ENCODE peak calls at places on chromosomes 6 and 20, in four cellular contexts. Y is IMR-90; N is heart left ventricle; D is CD8-positive, alpha-beta T cell. S is an unnamed sample.

GRCh38 chr6:90217621-90218496 is 78.8 kb downstream of the BACH2 start:
- DNase-seq in Y (no peak), N (no peak), D (no peak), S (no peak)

GRCh38 chr6:2396856-2397640 is 151.6 kb upstream of the GMDS start:
- DNase-seq in Y (peak; percentile 85), N (peak; percentile 50), D (no peak), S (peak; percentile 73)

GRCh38 chr6:159494633-159495023 is 198.4 kb downstream of the SOD2 start:
- DNase-seq in Y (no peak), N (peak; percentile 40), D (no peak), S (no peak)

GRCh38 chr6:142009647-142010046 is 123.1 kb upstream of the GJE1 start:
- DNase-seq in Y (peak; percentile 72), N (no peak), D (no peak), S (peak; percentile 54)

GRCh38 chr6:129565331-129565730 is 144.6 kb downstream of the ARHGAP18 start:
- DNase-seq in Y (no peak), N (no peak), D (no peak), S (no peak)

GRCh38 chr20:51639206-51639832 is 96.8 kb upstream of the NFATC2 start:
- DNase-seq in Y (peak; percentile 70), N (peak; percentile 52), D (peak; percentile 27), S (peak; percentile 49)

GRCh38 chr6:139361211-139361610 is 13.2 kb downstream of the CITED2 start:
- DNase-seq in Y (no peak), N (no peak), D (no peak), S (no peak)

GRCh38 chr6:147166360-147166944 is 37.8 kb upstream of the STXBP5 start:
- DNase-seq in Y (peak; percentile 18), N (no peak), D (no peak), S (no peak)

GRCh38 chr6:157019733-157020132 is 242.6 kb downstream of the ARID1B start:
- DNase-seq in Y (peak; percentile 26), N (no peak), D (no peak), S (peak; percentile 25)

GRCh38 chr6:157017022-157017421 is 239.8 kb downstream of the ARID1B start:
- DNase-seq in Y (no peak), N (no peak), D (no peak), S (no peak)

GRCh38 chr6:157017861-157018260 is 240.7 kb downstream of the ARID1B start:
- DNase-seq in Y (peak; percentile 15), N (no peak), D (no peak), S (no peak)

GRCh38 chr6:157020398-157021266 is 243.5 kb downstream of the ARID1B start:
- DNase-seq in Y (peak; percentile 67), N (peak; percentile 67), D (peak; percentile 32), S (peak; percentile 63)

DNA sequence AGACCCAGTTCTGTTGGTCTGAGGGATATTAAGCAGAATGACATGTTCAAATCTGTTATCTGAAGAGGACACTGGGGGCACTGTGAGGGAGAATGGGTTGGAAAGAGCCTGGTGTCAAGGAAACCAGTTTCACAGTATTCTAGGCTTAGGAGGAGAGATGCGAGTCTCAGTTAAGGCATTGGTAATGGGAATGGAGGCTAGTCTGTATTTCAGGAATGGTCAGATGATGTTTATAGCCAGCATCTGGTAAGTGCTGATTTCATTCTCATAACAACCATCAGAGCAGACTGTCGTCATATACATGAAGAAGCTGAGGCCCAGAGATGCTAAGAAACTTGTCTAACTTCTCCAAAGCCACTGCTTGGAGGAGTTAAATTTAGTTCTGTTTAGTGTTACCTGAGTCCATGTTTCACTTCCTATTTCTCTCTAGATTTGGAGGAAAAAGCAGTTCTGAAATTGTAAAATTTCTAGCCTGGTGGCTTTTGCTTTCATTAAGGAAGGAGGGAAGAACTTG is 242.0 kb downstream of the ARID1B start:
- DNase-seq in Y (peak; percentile 55), N (no peak), D (no peak), S (peak; percentile 22)
- TF ChIP-seq CTCF in Y (no peak), N (no peak), D (no peak), S (no peak)

DNA sequence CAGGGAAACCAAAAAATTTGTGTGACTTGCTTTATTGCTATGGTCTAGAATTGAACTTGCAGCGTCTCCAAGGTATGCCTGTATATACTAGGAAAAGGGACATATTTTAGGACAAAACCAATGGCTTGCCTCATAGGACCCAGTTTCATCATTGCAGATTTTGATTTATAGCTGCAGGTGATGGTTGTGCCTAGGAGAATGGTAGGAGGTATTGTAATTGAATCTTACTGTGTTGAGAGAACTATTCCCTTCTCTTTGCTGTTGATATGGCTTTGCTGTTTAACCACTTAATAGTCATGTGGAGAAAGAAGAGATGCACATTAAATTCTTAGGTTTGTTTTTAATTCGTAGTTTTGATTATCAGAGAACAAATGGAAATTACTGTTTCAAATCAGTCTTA is 16.4 kb downstream of the DSTN start:
- DNase-seq in Y (no peak), N (no peak), D (no peak), S (no peak)
- H3K4me3 ChIP-seq in Y (no peak overlapping the region), N (no peak overlapping the region), D (no peak overlapping the region), S (no peak overlapping the region)

GRCh38 chr20:52962183-52962582 is 10.0 kb upstream of the TSHZ2 start:
- DNase-seq in Y (no peak), N (no peak), D (no peak), S (no peak)

GRCh38 chr20:52958206-52958605 is 14.0 kb upstream of the TSHZ2 start:
- DNase-seq in Y (no peak), N (no peak), D (no peak), S (no peak)

GRCh38 chr20:52954849-52955248 is 17.3 kb upstream of the TSHZ2 start:
- DNase-seq in Y (no peak), N (no peak), D (no peak), S (no peak)

GRCh38 chr20:52959125-52959524 is 13.0 kb upstream of the TSHZ2 start:
- DNase-seq in Y (no peak), N (no peak), D (no peak), S (no peak)
- TF ChIP-seq CTCF in Y (no peak), N (no peak), D (no peak), S (no peak)

DNA sequence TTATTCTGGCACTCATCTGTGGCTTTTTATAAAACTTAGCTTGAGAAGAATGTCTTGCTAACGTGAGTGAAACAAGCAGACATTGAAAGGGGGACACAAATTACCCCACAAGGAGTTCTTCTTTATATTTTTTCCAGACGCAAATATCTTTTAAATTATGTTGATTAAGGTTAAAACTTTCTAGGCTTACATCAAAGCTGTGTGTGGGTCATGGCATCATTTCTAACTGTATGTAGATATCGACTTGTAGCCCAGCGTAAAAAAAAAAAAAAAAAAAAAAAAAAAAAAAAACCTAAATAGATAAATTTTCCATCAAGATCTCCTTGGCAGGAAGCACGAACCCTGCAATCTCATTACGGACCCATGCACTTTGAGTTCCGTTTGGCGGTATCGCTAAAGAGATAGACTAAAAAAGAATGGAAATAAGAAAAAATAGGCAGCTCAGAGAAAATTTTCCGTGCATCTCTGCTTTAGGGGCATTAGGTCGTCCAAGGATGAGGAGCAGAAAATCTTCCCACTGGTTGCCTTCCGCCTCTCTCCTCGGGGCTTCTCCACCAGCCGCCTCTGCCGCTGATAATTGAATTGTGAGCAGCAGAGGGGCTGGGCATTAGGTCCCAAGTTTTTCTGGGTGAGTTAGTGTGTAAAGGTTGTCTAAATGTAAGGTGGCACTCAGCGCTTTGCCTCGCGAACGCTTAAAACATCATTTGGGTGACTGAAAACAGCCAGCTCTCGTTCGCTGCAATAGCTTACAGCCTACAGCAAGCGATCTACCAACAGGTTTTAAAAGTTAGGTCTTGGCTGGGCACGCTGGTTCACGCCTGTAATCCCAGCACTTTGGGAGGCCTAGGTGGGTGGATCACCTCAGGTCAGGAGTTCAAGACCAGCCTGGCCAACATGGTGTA is 194.0 kb downstream of the TRIM27 start:
- DNase-seq in Y (no peak), N (no peak), D (no peak), S (no peak)
- H3K4me3 ChIP-seq in Y (peak overlapping the region; percentile 9), N (no peak overlapping the region), D (peak overlapping the region; percentile 58), S (peak overlapping the region; percentile 85)

GRCh38 chr6:15248451-15249370 is 2.8 kb downstream of the JARID2 start:
- DNase-seq in Y (peak; percentile 97), N (peak; percentile 97), D (peak; percentile 92), S (peak; percentile 92)
- TF ChIP-seq CTCF in Y (peak; percentile 34), N (peak; percentile 46), D (no peak), S (peak; percentile 49)

GRCh38 chr6:121691126-121691540 is 255.7 kb downstream of the GJA1 start:
- DNase-seq in Y (peak; percentile 68), N (no peak), D (no peak), S (peak; percentile 49)
- H3K4me3 ChIP-seq in Y (no peak overlapping the region), N (no peak overlapping the region), D (no peak overlapping the region), S (no peak overlapping the region)

GRCh38 chr6:8499540-8499939 is 64.2 kb upstream of the SLC35B3 start:
- DNase-seq in Y (no peak), N (no peak), D (no peak), S (no peak)
- TF ChIP-seq CTCF in Y (peak; percentile 14), N (no peak), D (no peak), S (peak; percentile 31)